ENCODE peak calls at places on chromosomes 1 and 21, in eight cellular contexts. One of them, this sample, is unnamed.
A peak's percentile ranks its signal among the peaks of the same experiment; 100 is the strongest.

GRCh38 chr1:239125027-239125426 is 261.3 kb upstream of the CHRM3 start:
- DNase-seq in BE2C: peak; percentile 27
- DNase-seq in uterus: no peak
- DNase-seq in NB4: no peak
- DNase-seq in endothelial cell: no peak
- DNase-seq in tibial artery: no peak
- DNase-seq in fibroblast of lung: peak; percentile 27
- DNase-seq in lower leg skin: no peak
- DNase-seq in this sample: no peak

GRCh38 chr1:226788965-226789364 is 49.9 kb upstream of the ITPKB start:
- DNase-seq in uterus: no peak
- DNase-seq in BE2C: no peak
- DNase-seq in lower leg skin: no peak
- DNase-seq in tibial artery: no peak
- DNase-seq in NB4: no peak
- DNase-seq in endothelial cell: no peak
- DNase-seq in fibroblast of lung: no peak
- DNase-seq in this sample: no peak

GRCh38 chr21:31786164-31786920 is 54.4 kb upstream of the SCAF4 start:
- DNase-seq in BE2C: no peak
- DNase-seq in tibial artery: no peak
- DNase-seq in endothelial cell: no peak
- DNase-seq in lower leg skin: no peak
- DNase-seq in uterus: no peak
- DNase-seq in fibroblast of lung: no peak
- DNase-seq in NB4: no peak
- DNase-seq in this sample: no peak

GRCh38 chr1:16110456-16110855 is 37.0 kb upstream of the FAM131C start:
- DNase-seq in NB4: no peak
- DNase-seq in lower leg skin: no peak
- DNase-seq in endothelial cell: no peak
- DNase-seq in uterus: no peak
- DNase-seq in fibroblast of lung: no peak
- DNase-seq in tibial artery: no peak
- DNase-seq in BE2C: no peak
- DNase-seq in this sample: no peak

GRCh38 chr1:19676438-19676922 is 11.8 kb downstream of the HTR6 start:
- DNase-seq in uterus: peak; percentile 65
- DNase-seq in fibroblast of lung: peak; percentile 64
- DNase-seq in endothelial cell: peak; percentile 64
- DNase-seq in tibial artery: peak; percentile 67
- DNase-seq in lower leg skin: peak; percentile 93
- DNase-seq in NB4: peak; percentile 55
- DNase-seq in BE2C: no peak
- DNase-seq in this sample: no peak

GRCh38 chr1:168469690-168470089 is 74.1 kb downstream of the XCL2 start:
- DNase-seq in endothelial cell: no peak
- DNase-seq in fibroblast of lung: peak; percentile 94
- DNase-seq in BE2C: peak; percentile 90
- DNase-seq in lower leg skin: peak; percentile 94
- DNase-seq in NB4: peak; percentile 85
- DNase-seq in tibial artery: peak; percentile 67
- DNase-seq in uterus: peak; percentile 62
- DNase-seq in this sample: no peak

GRCh38 chr1:153261793-153262371 is 2.4 kb downstream of the LORICRIN start:
- DNase-seq in BE2C: no peak
- DNase-seq in tibial artery: no peak
- DNase-seq in NB4: no peak
- DNase-seq in fibroblast of lung: no peak
- DNase-seq in lower leg skin: no peak
- DNase-seq in uterus: no peak
- DNase-seq in endothelial cell: no peak
- DNase-seq in this sample: no peak

GRCh38 chr1:19762175-19762779 is 37.4 kb downstream of the TMCO4 start:
- DNase-seq in NB4: peak; percentile 36
- DNase-seq in uterus: peak; percentile 30
- DNase-seq in lower leg skin: no peak
- DNase-seq in tibial artery: no peak
- DNase-seq in BE2C: peak; percentile 46
- DNase-seq in fibroblast of lung: no peak
- DNase-seq in endothelial cell: peak; percentile 70
- DNase-seq in this sample: no peak

GRCh38 chr1:63307196-63307794 is 15.1 kb upstream of the FOXD3 start:
- DNase-seq in BE2C: no peak
- DNase-seq in tibial artery: no peak
- DNase-seq in fibroblast of lung: no peak
- DNase-seq in endothelial cell: no peak
- DNase-seq in uterus: no peak
- DNase-seq in lower leg skin: no peak
- DNase-seq in NB4: no peak
- DNase-seq in this sample: no peak

GRCh38 chr21:38440746-38441145 is 57.5 kb downstream of the ERG start:
- DNase-seq in NB4: peak; percentile 76
- DNase-seq in BE2C: no peak
- DNase-seq in fibroblast of lung: peak; percentile 97
- DNase-seq in uterus: no peak
- DNase-seq in lower leg skin: no peak
- DNase-seq in endothelial cell: no peak
- DNase-seq in tibial artery: no peak
- DNase-seq in this sample: no peak

GRCh38 chr1:214552174-214552608 is 789 bp upstream of the PTPN14 start:
- DNase-seq in uterus: peak; percentile 52
- DNase-seq in NB4: no peak
- DNase-seq in tibial artery: peak; percentile 65
- DNase-seq in lower leg skin: peak; percentile 91
- DNase-seq in BE2C: no peak
- DNase-seq in endothelial cell: peak; percentile 55
- DNase-seq in fibroblast of lung: peak; percentile 82
- DNase-seq in this sample: no peak

GRCh38 chr1:214551436-214552173 is at the start of gene PTPN14:
- DNase-seq in NB4: peak; percentile 55
- DNase-seq in BE2C: peak; percentile 48
- DNase-seq in fibroblast of lung: peak; percentile 96
- DNase-seq in lower leg skin: peak; percentile 95
- DNase-seq in tibial artery: peak; percentile 78
- DNase-seq in endothelial cell: peak; percentile 92
- DNase-seq in uterus: peak; percentile 92
- DNase-seq in this sample: peak; percentile 37

GRCh38 chr1:47178020-47178419 is 11.8 kb downstream of the PDZK1IP1 start:
- DNase-seq in uterus: no peak
- DNase-seq in endothelial cell: no peak
- DNase-seq in tibial artery: no peak
- DNase-seq in fibroblast of lung: no peak
- DNase-seq in BE2C: no peak
- DNase-seq in lower leg skin: peak; percentile 56
- DNase-seq in NB4: no peak
- DNase-seq in this sample: no peak

GRCh38 chr1:231684333-231685244 is 58.0 kb downstream of the DISC1 start:
- DNase-seq in tibial artery: no peak
- DNase-seq in lower leg skin: no peak
- DNase-seq in fibroblast of lung: peak; percentile 33
- DNase-seq in uterus: no peak
- DNase-seq in NB4: no peak
- DNase-seq in endothelial cell: no peak
- DNase-seq in BE2C: no peak
- DNase-seq in this sample: no peak

GRCh38 chr21:43334214-43334958 is 92.5 kb downstream of the SIK1 start:
- DNase-seq in fibroblast of lung: no peak
- DNase-seq in NB4: no peak
- DNase-seq in tibial artery: no peak
- DNase-seq in uterus: no peak
- DNase-seq in lower leg skin: no peak
- DNase-seq in BE2C: no peak
- DNase-seq in endothelial cell: no peak
- DNase-seq in this sample: no peak

GRCh38 chr1:198776602-198777029 is 137.8 kb downstream of the PTPRC start:
- DNase-seq in uterus: no peak
- DNase-seq in lower leg skin: peak; percentile 84
- DNase-seq in NB4: peak; percentile 96
- DNase-seq in tibial artery: peak; percentile 41
- DNase-seq in fibroblast of lung: peak; percentile 99
- DNase-seq in endothelial cell: peak; percentile 8
- DNase-seq in BE2C: no peak
- DNase-seq in this sample: no peak

DNA sequence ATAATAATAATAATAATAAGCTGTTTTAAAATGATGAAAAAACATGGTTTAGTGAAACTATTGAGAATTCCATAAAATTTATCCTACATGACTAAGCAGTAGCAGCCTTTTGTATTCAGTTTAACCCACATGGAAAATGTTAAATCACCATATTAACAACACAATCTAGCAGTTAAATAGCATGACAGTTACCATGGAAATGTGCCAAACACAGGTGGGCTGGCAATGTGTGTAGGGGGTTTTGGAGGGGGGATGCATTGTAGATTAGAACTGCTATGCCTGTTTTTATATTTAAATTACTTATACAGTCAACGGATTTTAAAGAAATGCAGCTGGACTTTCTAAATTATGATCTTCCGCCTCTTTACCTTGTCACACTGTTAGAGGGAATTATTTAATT is 480.3 kb upstream of the DEPDC1 start:
- DNase-seq in lower leg skin: no peak
- DNase-seq in endothelial cell: no peak
- DNase-seq in BE2C: no peak
- DNase-seq in uterus: no peak
- DNase-seq in tibial artery: no peak
- DNase-seq in fibroblast of lung: no peak
- DNase-seq in NB4: no peak
- DNase-seq in this sample: no peak
- TF ChIP-seq CTCF in lower leg skin: no peak
- TF ChIP-seq CTCF in endothelial cell: no peak
- TF ChIP-seq CTCF in BE2C: no peak
- TF ChIP-seq CTCF in uterus: no peak
- TF ChIP-seq CTCF in tibial artery: no peak
- TF ChIP-seq CTCF in fibroblast of lung: no peak
- TF ChIP-seq CTCF in NB4: no peak
- TF ChIP-seq CTCF in this sample: no peak

GRCh38 chr1:147768582-147768981 is 8.2 kb upstream of the GJA5 start:
- DNase-seq in endothelial cell: no peak
- DNase-seq in BE2C: no peak
- DNase-seq in lower leg skin: no peak
- DNase-seq in NB4: no peak
- DNase-seq in uterus: no peak
- DNase-seq in tibial artery: no peak
- DNase-seq in fibroblast of lung: no peak
- DNase-seq in this sample: no peak

GRCh38 chr1:147769107-147769506 is 8.7 kb upstream of the GJA5 start:
- DNase-seq in BE2C: no peak
- DNase-seq in uterus: no peak
- DNase-seq in endothelial cell: no peak
- DNase-seq in lower leg skin: no peak
- DNase-seq in fibroblast of lung: no peak
- DNase-seq in NB4: no peak
- DNase-seq in tibial artery: peak; percentile 66
- DNase-seq in this sample: no peak

GRCh38 chr1:147772540-147772939 is 12.1 kb upstream of the GJA5 start:
- DNase-seq in NB4: no peak
- DNase-seq in tibial artery: no peak
- DNase-seq in fibroblast of lung: no peak
- DNase-seq in BE2C: no peak
- DNase-seq in uterus: no peak
- DNase-seq in endothelial cell: no peak
- DNase-seq in lower leg skin: no peak
- DNase-seq in this sample: no peak

GRCh38 chr1:147771216-147772125 is 11.1 kb upstream of the GJA5 start:
- DNase-seq in lower leg skin: no peak
- DNase-seq in fibroblast of lung: no peak
- DNase-seq in tibial artery: peak; percentile 71
- DNase-seq in uterus: peak; percentile 27
- DNase-seq in BE2C: peak; percentile 76
- DNase-seq in NB4: peak; percentile 74
- DNase-seq in endothelial cell: no peak
- DNase-seq in this sample: no peak

GRCh38 chr1:147773215-147773715 is 12.9 kb upstream of the GJA5 start:
- DNase-seq in NB4: peak; percentile 8
- DNase-seq in endothelial cell: no peak
- DNase-seq in tibial artery: no peak
- DNase-seq in lower leg skin: no peak
- DNase-seq in fibroblast of lung: no peak
- DNase-seq in BE2C: no peak
- DNase-seq in uterus: no peak
- DNase-seq in this sample: no peak
- TF ChIP-seq CTCF in NB4: no peak
- TF ChIP-seq CTCF in endothelial cell: no peak
- TF ChIP-seq CTCF in tibial artery: no peak
- TF ChIP-seq CTCF in lower leg skin: no peak
- TF ChIP-seq CTCF in fibroblast of lung: no peak
- TF ChIP-seq CTCF in BE2C: no peak
- TF ChIP-seq CTCF in uterus: no peak
- TF ChIP-seq CTCF in this sample: no peak

DNA sequence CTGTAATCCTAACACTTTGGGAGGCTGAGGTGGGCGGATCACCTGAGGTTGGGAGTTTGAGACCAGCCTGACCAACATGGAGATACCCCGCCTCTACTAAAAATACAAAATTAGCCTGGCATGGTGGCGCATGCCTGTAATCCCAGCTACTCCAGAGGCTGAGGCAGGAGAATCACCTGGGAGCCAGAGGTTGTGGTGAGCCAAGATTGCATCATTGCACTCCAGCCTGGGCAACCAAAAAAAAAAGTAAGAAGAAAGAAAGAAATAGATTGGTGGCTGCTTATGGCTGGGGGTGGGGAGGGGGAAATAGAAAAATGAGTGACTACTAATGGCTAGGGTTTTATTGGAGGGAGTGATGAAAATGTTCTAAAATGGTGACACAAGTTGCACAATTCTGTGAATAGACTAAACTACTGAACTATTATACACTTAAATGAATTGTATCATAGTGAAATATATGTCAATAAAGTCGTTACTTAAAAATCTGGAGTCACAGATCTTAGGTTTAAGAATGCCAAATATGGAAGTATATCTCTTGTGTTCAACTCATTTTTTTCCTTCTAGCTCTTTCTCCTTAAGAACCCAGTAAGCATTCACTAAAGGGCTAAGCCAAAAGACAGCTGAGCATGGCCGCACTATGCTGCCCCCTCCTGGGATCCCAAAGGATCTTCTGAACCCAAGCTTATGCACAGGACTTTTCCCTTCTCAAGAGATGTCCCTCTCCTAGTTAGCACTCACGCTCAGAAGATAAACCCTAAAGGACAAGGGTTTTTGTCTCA is 3.2 kb upstream of the NPL start:
- DNase-seq in NB4: peak; percentile 79
- DNase-seq in lower leg skin: peak; percentile 82
- DNase-seq in endothelial cell: peak; percentile 79
- DNase-seq in fibroblast of lung: peak; percentile 60
- DNase-seq in uterus: peak; percentile 59
- DNase-seq in tibial artery: no peak
- DNase-seq in BE2C: peak; percentile 77
- DNase-seq in this sample: no peak
- TF ChIP-seq CTCF in NB4: peak; percentile 76
- TF ChIP-seq CTCF in lower leg skin: no peak
- TF ChIP-seq CTCF in endothelial cell: peak; percentile 64
- TF ChIP-seq CTCF in fibroblast of lung: peak; percentile 86
- TF ChIP-seq CTCF in uterus: peak; percentile 57
- TF ChIP-seq CTCF in tibial artery: peak; percentile 74
- TF ChIP-seq CTCF in BE2C: peak; percentile 98
- TF ChIP-seq CTCF in this sample: peak; percentile 84

DNA sequence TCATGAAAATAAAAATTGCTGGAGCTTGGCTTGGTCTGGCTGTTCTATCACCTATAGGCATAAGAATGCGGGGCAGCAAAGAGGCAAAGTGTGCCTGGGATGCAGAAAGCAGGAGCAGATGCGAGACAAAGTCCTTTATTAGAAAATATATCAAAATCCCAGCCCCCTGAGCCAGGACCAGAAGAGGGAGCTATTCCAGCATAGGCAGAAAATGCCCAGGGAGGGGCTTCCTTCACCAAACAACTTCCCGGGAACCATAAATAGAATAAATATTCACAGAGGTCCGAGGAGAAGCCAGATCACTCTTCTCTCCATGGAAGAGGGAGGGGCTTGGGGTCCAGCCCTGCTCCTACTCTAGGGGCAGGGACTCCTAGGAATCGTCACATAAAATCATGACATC is 5.0 kb downstream of the PPOX start:
- DNase-seq in NB4: no peak
- DNase-seq in lower leg skin: no peak
- DNase-seq in tibial artery: no peak
- DNase-seq in uterus: no peak
- DNase-seq in fibroblast of lung: no peak
- DNase-seq in endothelial cell: no peak
- DNase-seq in BE2C: no peak
- DNase-seq in this sample: no peak
- TF ChIP-seq CTCF in NB4: peak; percentile 16
- TF ChIP-seq CTCF in lower leg skin: no peak
- TF ChIP-seq CTCF in tibial artery: no peak
- TF ChIP-seq CTCF in uterus: no peak
- TF ChIP-seq CTCF in fibroblast of lung: no peak
- TF ChIP-seq CTCF in endothelial cell: no peak
- TF ChIP-seq CTCF in BE2C: peak; percentile 31
- TF ChIP-seq CTCF in this sample: peak; percentile 24